ENCODE peak calls at places on chromosomes 2 and 18, in ten cellular contexts. One of them, this sample, is unnamed.

GRCh38 chr2:197097578-197098366 is 171.3 kb upstream of the PGAP1 start:
- DNase-seq in HFF-Myc: no peak
- DNase-seq in kidney epithelial cell: peak; percentile 38
- DNase-seq in GM20000: no peak
- DNase-seq in heart left ventricle: peak; percentile 63
- DNase-seq in cardiac fibroblast: peak; percentile 94
- DNase-seq in fibroblast of lung: peak; percentile 80
- DNase-seq in Calu3: no peak
- DNase-seq in fibroblast of the aortic adventitia: peak; percentile 96
- DNase-seq in tibial nerve: no peak
- DNase-seq in this sample: no peak

GRCh38 chr18:44601447-44601846 is 79.2 kb upstream of the SETBP1 start:
- DNase-seq in HFF-Myc: peak; percentile 81
- DNase-seq in fibroblast of the aortic adventitia: peak; percentile 38
- DNase-seq in fibroblast of lung: peak; percentile 76
- DNase-seq in kidney epithelial cell: no peak
- DNase-seq in cardiac fibroblast: peak; percentile 71
- DNase-seq in heart left ventricle: no peak
- DNase-seq in tibial nerve: no peak
- DNase-seq in Calu3: no peak
- DNase-seq in GM20000: no peak
- DNase-seq in this sample: no peak

GRCh38 chr2:9033385-9034175 is 30.1 kb upstream of the MBOAT2 start:
- DNase-seq in cardiac fibroblast: no peak
- DNase-seq in HFF-Myc: no peak
- DNase-seq in heart left ventricle: no peak
- DNase-seq in fibroblast of lung: peak; percentile 18
- DNase-seq in fibroblast of the aortic adventitia: no peak
- DNase-seq in tibial nerve: no peak
- DNase-seq in Calu3: no peak
- DNase-seq in kidney epithelial cell: no peak
- DNase-seq in GM20000: no peak
- DNase-seq in this sample: no peak

GRCh38 chr2:8597094-8597493 is 84.8 kb upstream of the ID2 start:
- DNase-seq in tibial nerve: no peak
- DNase-seq in cardiac fibroblast: no peak
- DNase-seq in heart left ventricle: no peak
- DNase-seq in kidney epithelial cell: no peak
- DNase-seq in HFF-Myc: no peak
- DNase-seq in GM20000: no peak
- DNase-seq in fibroblast of the aortic adventitia: no peak
- DNase-seq in fibroblast of lung: no peak
- DNase-seq in Calu3: no peak
- DNase-seq in this sample: no peak

GRCh38 chr2:235160281-235160805 is 208.5 kb downstream of the SH3BP4 start:
- DNase-seq in tibial nerve: no peak
- DNase-seq in Calu3: no peak
- DNase-seq in fibroblast of the aortic adventitia: peak; percentile 7
- DNase-seq in cardiac fibroblast: no peak
- DNase-seq in heart left ventricle: no peak
- DNase-seq in kidney epithelial cell: no peak
- DNase-seq in fibroblast of lung: no peak
- DNase-seq in HFF-Myc: no peak
- DNase-seq in GM20000: no peak
- DNase-seq in this sample: no peak

GRCh38 chr2:238596571-238597551 is 170.1 kb downstream of the ASB1 start:
- DNase-seq in cardiac fibroblast: peak; percentile 96
- DNase-seq in Calu3: peak; percentile 43
- DNase-seq in GM20000: no peak
- DNase-seq in fibroblast of the aortic adventitia: peak; percentile 95
- DNase-seq in HFF-Myc: peak; percentile 98
- DNase-seq in fibroblast of lung: peak; percentile 88
- DNase-seq in heart left ventricle: no peak
- DNase-seq in tibial nerve: no peak
- DNase-seq in kidney epithelial cell: peak; percentile 90
- DNase-seq in this sample: no peak

GRCh38 chr2:6103949-6104348 is 411.8 kb downstream of the SOX11 start:
- DNase-seq in HFF-Myc: no peak
- DNase-seq in fibroblast of the aortic adventitia: no peak
- DNase-seq in kidney epithelial cell: no peak
- DNase-seq in heart left ventricle: no peak
- DNase-seq in GM20000: no peak
- DNase-seq in tibial nerve: no peak
- DNase-seq in Calu3: peak; percentile 63
- DNase-seq in fibroblast of lung: no peak
- DNase-seq in cardiac fibroblast: no peak
- DNase-seq in this sample: no peak

GRCh38 chr2:36380624-36381481 is 25.3 kb downstream of the CRIM1 start:
- DNase-seq in fibroblast of lung: peak; percentile 61
- DNase-seq in fibroblast of the aortic adventitia: no peak
- DNase-seq in Calu3: peak; percentile 58
- DNase-seq in heart left ventricle: no peak
- DNase-seq in GM20000: no peak
- DNase-seq in HFF-Myc: no peak
- DNase-seq in tibial nerve: no peak
- DNase-seq in kidney epithelial cell: peak; percentile 71
- DNase-seq in cardiac fibroblast: peak; percentile 87
- DNase-seq in this sample: no peak

GRCh38 chr2:234241656-234242445 is 191.3 kb downstream of the SPP2 start:
- DNase-seq in GM20000: no peak
- DNase-seq in HFF-Myc: peak; percentile 48
- DNase-seq in fibroblast of lung: peak; percentile 43
- DNase-seq in kidney epithelial cell: peak; percentile 99
- DNase-seq in Calu3: peak; percentile 18
- DNase-seq in tibial nerve: no peak
- DNase-seq in fibroblast of the aortic adventitia: peak; percentile 76
- DNase-seq in heart left ventricle: no peak
- DNase-seq in cardiac fibroblast: no peak
- DNase-seq in this sample: no peak

GRCh38 chr2:238789317-238789806 is 58.5 kb upstream of the TWIST2 start:
- DNase-seq in fibroblast of lung: no peak
- DNase-seq in tibial nerve: no peak
- DNase-seq in HFF-Myc: no peak
- DNase-seq in heart left ventricle: no peak
- DNase-seq in Calu3: no peak
- DNase-seq in fibroblast of the aortic adventitia: no peak
- DNase-seq in GM20000: no peak
- DNase-seq in kidney epithelial cell: no peak
- DNase-seq in cardiac fibroblast: no peak
- DNase-seq in this sample: no peak

GRCh38 chr2:55054476-55054875 is 4.2 kb upstream of the RTN4 start:
- DNase-seq in heart left ventricle: no peak
- DNase-seq in Calu3: no peak
- DNase-seq in fibroblast of lung: no peak
- DNase-seq in kidney epithelial cell: no peak
- DNase-seq in HFF-Myc: no peak
- DNase-seq in fibroblast of the aortic adventitia: no peak
- DNase-seq in GM20000: peak; percentile 39
- DNase-seq in tibial nerve: no peak
- DNase-seq in cardiac fibroblast: no peak
- DNase-seq in this sample: no peak

GRCh38 chr2:52253605-52254004 is 1221.7 kb upstream of the NRXN1 start:
- DNase-seq in fibroblast of the aortic adventitia: no peak
- DNase-seq in cardiac fibroblast: no peak
- DNase-seq in fibroblast of lung: no peak
- DNase-seq in tibial nerve: no peak
- DNase-seq in kidney epithelial cell: no peak
- DNase-seq in heart left ventricle: no peak
- DNase-seq in Calu3: no peak
- DNase-seq in HFF-Myc: no peak
- DNase-seq in GM20000: no peak
- DNase-seq in this sample: no peak

GRCh38 chr2:122236152-122236892 is 480.9 kb downstream of the TSN start:
- DNase-seq in cardiac fibroblast: peak; percentile 91
- DNase-seq in Calu3: peak; percentile 91
- DNase-seq in kidney epithelial cell: peak; percentile 49
- DNase-seq in HFF-Myc: no peak
- DNase-seq in fibroblast of the aortic adventitia: peak; percentile 2
- DNase-seq in heart left ventricle: no peak
- DNase-seq in fibroblast of lung: peak; percentile 33
- DNase-seq in GM20000: no peak
- DNase-seq in tibial nerve: no peak
- DNase-seq in this sample: no peak

GRCh38 chr2:15956751-15957736 is 16.7 kb downstream of the MYCN start:
- DNase-seq in cardiac fibroblast: no peak
- DNase-seq in GM20000: no peak
- DNase-seq in heart left ventricle: no peak
- DNase-seq in tibial nerve: no peak
- DNase-seq in fibroblast of lung: no peak
- DNase-seq in kidney epithelial cell: no peak
- DNase-seq in Calu3: no peak
- DNase-seq in fibroblast of the aortic adventitia: no peak
- DNase-seq in HFF-Myc: no peak
- DNase-seq in this sample: no peak

GRCh38 chr2:231190531-231191197 is 7.8 kb upstream of the ARMC9 start:
- DNase-seq in HFF-Myc: no peak
- DNase-seq in tibial nerve: no peak
- DNase-seq in kidney epithelial cell: no peak
- DNase-seq in Calu3: peak; percentile 27
- DNase-seq in heart left ventricle: peak; percentile 87
- DNase-seq in fibroblast of lung: peak; percentile 48
- DNase-seq in GM20000: no peak
- DNase-seq in fibroblast of the aortic adventitia: peak; percentile 71
- DNase-seq in cardiac fibroblast: peak; percentile 71
- DNase-seq in this sample: no peak

DNA sequence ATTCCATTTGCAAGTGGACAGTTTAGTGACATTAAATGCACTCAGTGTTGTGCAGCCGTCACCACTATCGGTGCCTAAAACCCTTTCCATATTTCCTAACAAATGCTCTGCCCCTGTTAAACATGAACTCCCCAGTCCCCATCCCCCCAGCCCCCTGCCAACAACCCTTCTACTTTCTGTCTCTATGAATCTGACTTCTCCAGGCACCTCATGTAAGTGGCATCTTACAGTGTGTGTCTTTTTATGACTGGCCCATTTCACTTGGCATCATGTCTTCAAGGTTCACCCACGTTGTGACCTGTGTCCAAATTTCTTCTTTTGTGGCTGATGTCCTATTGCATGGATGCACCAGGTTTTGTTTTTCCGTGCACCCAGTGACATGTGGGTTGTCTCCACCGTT is 140.9 kb upstream of the GPC1 start:
- DNase-seq in Calu3: no peak
- DNase-seq in kidney epithelial cell: no peak
- DNase-seq in fibroblast of lung: no peak
- DNase-seq in HFF-Myc: no peak
- DNase-seq in fibroblast of the aortic adventitia: no peak
- DNase-seq in cardiac fibroblast: no peak
- DNase-seq in tibial nerve: no peak
- DNase-seq in heart left ventricle: no peak
- DNase-seq in GM20000: no peak
- DNase-seq in this sample: no peak
- TF ChIP-seq CTCF in Calu3: no peak
- TF ChIP-seq CTCF in kidney epithelial cell: no peak
- TF ChIP-seq CTCF in fibroblast of lung: no peak
- TF ChIP-seq CTCF in HFF-Myc: no peak
- TF ChIP-seq CTCF in fibroblast of the aortic adventitia: no peak
- TF ChIP-seq CTCF in cardiac fibroblast: no peak
- TF ChIP-seq CTCF in tibial nerve: no peak
- TF ChIP-seq CTCF in heart left ventricle: no peak
- TF ChIP-seq CTCF in GM20000: no peak
- TF ChIP-seq CTCF in this sample: no peak

GRCh38 chr2:159939946-159940345 is 122.5 kb downstream of the PLA2R1 start:
- DNase-seq in HFF-Myc: no peak
- DNase-seq in tibial nerve: no peak
- DNase-seq in kidney epithelial cell: no peak
- DNase-seq in fibroblast of lung: peak; percentile 51
- DNase-seq in Calu3: peak; percentile 18
- DNase-seq in GM20000: peak; percentile 57
- DNase-seq in cardiac fibroblast: peak; percentile 58
- DNase-seq in fibroblast of the aortic adventitia: no peak
- DNase-seq in heart left ventricle: no peak
- DNase-seq in this sample: no peak
- TF ChIP-seq CTCF in HFF-Myc: peak; percentile 30
- TF ChIP-seq CTCF in tibial nerve: peak; percentile 6
- TF ChIP-seq CTCF in kidney epithelial cell: peak; percentile 27
- TF ChIP-seq CTCF in fibroblast of lung: peak; percentile 42
- TF ChIP-seq CTCF in Calu3: no peak
- TF ChIP-seq CTCF in GM20000: peak; percentile 51
- TF ChIP-seq CTCF in cardiac fibroblast: peak; percentile 38
- TF ChIP-seq CTCF in fibroblast of the aortic adventitia: no peak
- TF ChIP-seq CTCF in heart left ventricle: no peak
- TF ChIP-seq CTCF in this sample: peak; percentile 48

GRCh38 chr2:167602122-167602521 is 645.3 kb downstream of the STK39 start:
- DNase-seq in kidney epithelial cell: no peak
- DNase-seq in fibroblast of lung: no peak
- DNase-seq in GM20000: no peak
- DNase-seq in heart left ventricle: no peak
- DNase-seq in HFF-Myc: no peak
- DNase-seq in tibial nerve: no peak
- DNase-seq in cardiac fibroblast: no peak
- DNase-seq in fibroblast of the aortic adventitia: no peak
- DNase-seq in Calu3: no peak
- DNase-seq in this sample: no peak
- TF ChIP-seq CTCF in kidney epithelial cell: no peak
- TF ChIP-seq CTCF in fibroblast of lung: no peak
- TF ChIP-seq CTCF in GM20000: no peak
- TF ChIP-seq CTCF in heart left ventricle: no peak
- TF ChIP-seq CTCF in HFF-Myc: no peak
- TF ChIP-seq CTCF in tibial nerve: no peak
- TF ChIP-seq CTCF in cardiac fibroblast: no peak
- TF ChIP-seq CTCF in fibroblast of the aortic adventitia: no peak
- TF ChIP-seq CTCF in Calu3: no peak
- TF ChIP-seq CTCF in this sample: no peak

GRCh38 chr2:179340678-179341077 is 76.0 kb upstream of the SESTD1 start:
- DNase-seq in GM20000: no peak
- DNase-seq in cardiac fibroblast: peak; percentile 77
- DNase-seq in Calu3: peak; percentile 12
- DNase-seq in kidney epithelial cell: no peak
- DNase-seq in heart left ventricle: no peak
- DNase-seq in tibial nerve: no peak
- DNase-seq in fibroblast of the aortic adventitia: peak; percentile 86
- DNase-seq in fibroblast of lung: peak; percentile 72
- DNase-seq in HFF-Myc: peak; percentile 4
- DNase-seq in this sample: no peak
- TF ChIP-seq CTCF in GM20000: no peak
- TF ChIP-seq CTCF in cardiac fibroblast: peak; percentile 46
- TF ChIP-seq CTCF in Calu3: peak; percentile 22
- TF ChIP-seq CTCF in kidney epithelial cell: peak; percentile 28
- TF ChIP-seq CTCF in heart left ventricle: peak; percentile 10
- TF ChIP-seq CTCF in tibial nerve: peak; percentile 18
- TF ChIP-seq CTCF in fibroblast of the aortic adventitia: peak; percentile 57
- TF ChIP-seq CTCF in fibroblast of lung: peak; percentile 54
- TF ChIP-seq CTCF in HFF-Myc: no peak
- TF ChIP-seq CTCF in this sample: peak; percentile 47

GRCh38 chr2:42809131-42809875 is 16.9 kb upstream of the HAAO start:
- DNase-seq in fibroblast of lung: peak; percentile 84
- DNase-seq in tibial nerve: no peak
- DNase-seq in heart left ventricle: no peak
- DNase-seq in HFF-Myc: no peak
- DNase-seq in cardiac fibroblast: no peak
- DNase-seq in Calu3: no peak
- DNase-seq in kidney epithelial cell: no peak
- DNase-seq in fibroblast of the aortic adventitia: no peak
- DNase-seq in GM20000: no peak
- DNase-seq in this sample: no peak
- TF ChIP-seq CTCF in fibroblast of lung: no peak
- TF ChIP-seq CTCF in tibial nerve: no peak
- TF ChIP-seq CTCF in heart left ventricle: no peak
- TF ChIP-seq CTCF in HFF-Myc: no peak
- TF ChIP-seq CTCF in cardiac fibroblast: peak; percentile 17
- TF ChIP-seq CTCF in Calu3: no peak
- TF ChIP-seq CTCF in kidney epithelial cell: no peak
- TF ChIP-seq CTCF in fibroblast of the aortic adventitia: peak; percentile 47
- TF ChIP-seq CTCF in GM20000: no peak
- TF ChIP-seq CTCF in this sample: no peak